ENCODE peak calls at places on chromosome 13, in seven cellular contexts. C is cardiac muscle cell, T is lung, Z is fibroblast of pulmonary artery, N is psoas muscle, M is endodermal cell, D is GM12878. R is an unnamed sample.

GRCh38 chr13:71672527-71672926 is 194.5 kb downstream of the DACH1 start:
- DNase-seq in N (no peak), M (no peak), D (no peak), C (peak; percentile 23), T (no peak), Z (peak; percentile 16), R (no peak)

GRCh38 chr13:113907637-113908617 is 44.1 kb upstream of the GAS6 start:
- DNase-seq in D (no peak), M (peak; percentile 52), C (peak; percentile 69), T (peak; percentile 27), N (no peak), Z (peak; percentile 44), R (no peak)

GRCh38 chr13:29746167-29746677 is 104.2 kb downstream of the UBL3 start:
- DNase-seq in M (no peak), C (no peak), T (no peak), N (no peak), Z (no peak), D (no peak), R (no peak)

GRCh38 chr13:53165201-53165600 is 136.6 kb downstream of the OLFM4 start:
- DNase-seq in T (no peak), C (no peak), N (no peak), M (no peak), D (no peak), Z (no peak), R (no peak)

GRCh38 chr13:99078014-99078771 is 100.3 kb upstream of the DOCK9 start:
- DNase-seq in D (no peak), M (no peak), Z (no peak), N (no peak), T (no peak), C (no peak), R (no peak)

GRCh38 chr13:76837811-76838210 is 48.4 kb downstream of the KCTD12 start:
- DNase-seq in D (no peak), Z (peak; percentile 53), M (no peak), C (peak; percentile 27), T (no peak), N (no peak), R (no peak)

GRCh38 chr13:79501538-79502232 is 20.7 kb downstream of the NDFIP2 start:
- DNase-seq in T (no peak), D (no peak), Z (no peak), C (no peak), M (no peak), N (no peak), R (no peak)

GRCh38 chr13:109088101-109088500 is 458.7 kb downstream of the MYO16 start:
- DNase-seq in N (no peak), Z (peak; percentile 1), T (no peak), C (no peak), M (no peak), D (no peak), R (no peak)

GRCh38 chr13:27822873-27823311 is 30.6 kb downstream of the GSX1 start:
- DNase-seq in N (no peak), C (peak; percentile 13), M (no peak), T (no peak), D (no peak), Z (peak; percentile 16), R (no peak)

GRCh38 chr13:29073762-29074161 is 253.6 kb downstream of the MTUS2 start:
- DNase-seq in C (no peak), D (no peak), N (no peak), M (no peak), T (no peak), Z (no peak), R (no peak)

GRCh38 chr13:82791035-82791434 is 1091.2 kb downstream of the SLITRK1 start:
- DNase-seq in T (no peak), C (no peak), D (no peak), Z (no peak), M (no peak), N (no peak), R (no peak)

GRCh38 chr13:71864094-71864980 is 2.7 kb downstream of the DACH1 start:
- DNase-seq in C (peak; percentile 5), N (peak; percentile 22), Z (no peak), M (no peak), T (peak; percentile 59), D (no peak), R (no peak)

GRCh38 chr13:42762917-42763316 is 18.5 kb upstream of the FAM216B start:
- DNase-seq in D (no peak), N (no peak), T (no peak), M (no peak), C (peak; percentile 94), Z (peak; percentile 97), R (no peak)

GRCh38 chr13:79451500-79451962 is 29.4 kb upstream of the NDFIP2 start:
- DNase-seq in C (peak; percentile 89), Z (peak; percentile 88), N (no peak), M (peak; percentile 58), T (no peak), D (peak; percentile 71), R (peak; percentile 84)

GRCh38 chr13:108795841-108796240 is 166.4 kb downstream of the MYO16 start:
- DNase-seq in N (no peak), Z (no peak), C (no peak), M (peak; percentile 57), D (no peak), T (no peak), R (no peak)

GRCh38 chr13:34469212-34469983 is 472.7 kb upstream of the NBEA start:
- DNase-seq in C (peak; percentile 40), Z (peak; percentile 46), M (no peak), T (no peak), D (no peak), N (no peak), R (no peak)

GRCh38 chr13:93881418-93881817 is 598.1 kb downstream of the DCT start:
- DNase-seq in N (no peak), C (peak; percentile 16), D (no peak), Z (peak; percentile 17), T (no peak), M (no peak), R (no peak)

GRCh38 chr13:101649490-101650126 is 197.1 kb downstream of the ITGBL1 start:
- DNase-seq in M (no peak), Z (peak; percentile 72), C (peak; percentile 53), T (no peak), D (no peak), N (no peak), R (no peak)

GRCh38 chr13:33016414-33017409 is at the start of gene KL:
- DNase-seq in C (peak; percentile 16), T (peak; percentile 59), D (no peak), M (peak; percentile 81), N (peak; percentile 37), Z (no peak), R (peak; percentile 62)

GRCh38 chr13:39350461-39350881 is 252.5 kb downstream of the LHFPL6 start:
- DNase-seq in N (no peak), Z (no peak), C (peak; percentile 25), D (no peak), T (no peak), M (no peak), R (no peak)
- H3K4me3 ChIP-seq in N (no peak overlapping the region), Z (no peak overlapping the region), C (no peak overlapping the region), D (no peak overlapping the region), T (no peak overlapping the region), M (no peak overlapping the region), R (no peak overlapping the region)

GRCh38 chr13:39734952-39735351 is 79.5 kb downstream of the COG6 start:
- DNase-seq in M (no peak), D (no peak), N (no peak), T (no peak), Z (no peak), C (no peak), R (peak; percentile 1)

GRCh38 chr13:39729161-39729560 is 73.7 kb downstream of the COG6 start:
- DNase-seq in Z (peak; percentile 28), T (no peak), D (no peak), M (no peak), C (peak; percentile 60), N (no peak), R (no peak)
- TF ChIP-seq CTCF in Z (no peak), T (no peak), D (no peak), M (no peak), C (no peak), N (no peak), R (no peak)

GRCh38 chr13:97459215-97459772 is 25.3 kb downstream of the RAP2A start:
- DNase-seq in Z (no peak), C (no peak), N (no peak), T (no peak), D (peak; percentile 33), M (no peak), R (peak; percentile 54)
- H3K4me3 ChIP-seq in Z (no peak overlapping the region), C (no peak overlapping the region), N (no peak overlapping the region), T (no peak overlapping the region), D (peak overlapping the region; percentile 53), M (no peak overlapping the region), R (peak overlapping the region; percentile 36)

GRCh38 chr13:51249767-51250741 is 27.9 kb downstream of the FAM124A start:
- DNase-seq in T (no peak), Z (no peak), M (peak; percentile 39), N (no peak), D (no peak), C (no peak), R (peak; percentile 11)
- TF ChIP-seq CTCF in T (no peak), Z (peak; percentile 50), M (peak; percentile 79), N (peak; percentile 14), D (peak; percentile 27), C (peak; percentile 46), R (peak; percentile 56)

GRCh38 chr13:36822786-36823185 is 3.8 kb downstream of the RFXAP start:
- DNase-seq in C (peak; percentile 15), T (no peak), M (no peak), D (no peak), N (no peak), Z (no peak), R (no peak)
- H3K4me3 ChIP-seq in C (no peak overlapping the region), T (no peak overlapping the region), M (peak overlapping the region; percentile 8), D (peak overlapping the region; percentile 55), N (no peak overlapping the region), Z (no peak overlapping the region), R (no peak overlapping the region)

DNA sequence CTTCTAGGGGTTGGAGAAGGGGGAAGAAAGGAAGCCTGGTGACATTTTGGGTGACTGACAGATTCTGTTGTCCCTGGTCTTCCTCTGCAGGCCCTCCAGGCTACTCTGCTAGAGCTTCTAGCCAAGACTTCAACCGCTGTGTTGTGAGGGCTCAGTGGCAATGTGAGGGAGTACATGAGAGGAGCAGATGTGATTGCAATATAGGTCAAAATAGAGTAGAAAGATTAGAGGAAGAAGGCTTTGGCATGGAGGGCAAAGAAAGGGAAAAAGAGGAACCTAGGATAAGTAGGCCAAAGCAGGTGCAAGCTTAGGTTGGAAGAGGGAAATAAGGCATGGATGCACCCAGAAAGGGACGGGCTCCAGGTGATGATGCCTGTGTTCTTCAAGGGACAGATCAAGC is 216.9 kb downstream of the RGCC start:
- DNase-seq in Z (no peak), M (no peak), N (no peak), T (no peak), C (no peak), D (no peak), R (no peak)
- TF ChIP-seq CTCF in Z (no peak), M (no peak), N (no peak), T (no peak), C (no peak), D (no peak), R (no peak)

GRCh38 chr13:48436661-48437242 is 23.8 kb upstream of the LPAR6 start:
- DNase-seq in C (peak; percentile 6), N (no peak), T (no peak), M (no peak), Z (no peak), D (no peak), R (no peak)
- H3K4me3 ChIP-seq in C (no peak overlapping the region), N (no peak overlapping the region), T (no peak overlapping the region), M (no peak overlapping the region), Z (no peak overlapping the region), D (no peak overlapping the region), R (no peak overlapping the region)